ENCODE peak calls at places on chromosomes 3 and 15, in six cellular contexts. L, V, O, T, C and E are unnamed samples.

GRCh38 chr3:143961351-143961750 is 10.3 kb upstream of the DIPK2A start:
- DNase-seq in L (no peak), V (no peak), O (no peak), T (no peak), C (no peak), E (no peak)

GRCh38 chr3:48507256-48508061 is 3.5 kb upstream of the SHISA5 start:
- DNase-seq in L (peak), V (no peak), O (peak), T (peak), C (peak), E (peak)

GRCh38 chr15:94324117-94324826 is 92.9 kb downstream of the MCTP2 start:
- DNase-seq in L (peak), V (no peak), O (peak), T (peak), C (peak), E (peak)

GRCh38 chr3:190401943-190402342 is 14.0 kb downstream of the CLDN16 start:
- DNase-seq in L (no peak), V (no peak), O (no peak), T (no peak), C (no peak), E (no peak)

GRCh38 chr3:10725067-10725466 is 91.0 kb upstream of the SLC6A11 start:
- DNase-seq in L (no peak), V (no peak), O (no peak), T (no peak), C (no peak), E (no peak)

GRCh38 chr3:184360834-184361531 is 422 bp downstream of the CLCN2 start:
- DNase-seq in L (no peak), V (no peak), O (no peak), T (no peak), C (no peak), E (no peak)

GRCh38 chr15:51098331-51098619 is 3.6 kb upstream of the TNFAIP8L3 start:
- DNase-seq in L (no peak), V (no peak), O (no peak), T (no peak), C (no peak), E (no peak)

GRCh38 chr15:92011611-92012367 is 158.3 kb downstream of the SLCO3A1 start:
- DNase-seq in L (no peak), V (no peak), O (peak), T (no peak), C (peak), E (no peak)

GRCh38 chr15:58701376-58701775 is 48.1 kb downstream of the ADAM10 start:
- DNase-seq in L (peak), V (no peak), O (no peak), T (no peak), C (peak), E (no peak)

GRCh38 chr3:46368569-46368968 is 2.2 kb upstream of the CCR5 start:
- DNase-seq in L (peak), V (no peak), O (peak), T (no peak), C (no peak), E (no peak)

GRCh38 chr3:102092617-102093466 is 243.5 kb downstream of the NFKBIZ start:
- DNase-seq in L (peak), V (no peak), O (no peak), T (peak), C (peak), E (no peak)

GRCh38 chr3:157159037-157159761 is 748 bp downstream of the CCNL1 start:
- DNase-seq in L (peak), V (peak), O (peak), T (no peak), C (peak), E (peak)

GRCh38 chr3:173663664-173664063 is 266.1 kb downstream of the NLGN1 start:
- DNase-seq in L (no peak), V (no peak), O (no peak), T (peak), C (no peak), E (no peak)

GRCh38 chr3:38397320-38397719 is 50.7 kb downstream of the XYLB start:
- DNase-seq in L (peak), V (no peak), O (peak), T (no peak), C (peak), E (peak)

GRCh38 chr3:173743111-173743510 is 345.6 kb downstream of the NLGN1 start:
- DNase-seq in L (no peak), V (no peak), O (no peak), T (peak), C (peak), E (no peak)

GRCh38 chr3:183253961-183254815 is 1.1 kb downstream of the B3GNT5 start:
- DNase-seq in L (peak), V (no peak), O (peak), T (no peak), C (peak), E (no peak)

GRCh38 chr15:63512148-63512547 is 7.8 kb downstream of the USP3 start:
- DNase-seq in L (no peak), V (no peak), O (no peak), T (no peak), C (no peak), E (no peak)

GRCh38 chr3:9986230-9986725 is 363 bp downstream of the EMC3 start:
- DNase-seq in L (no peak), V (no peak), O (no peak), T (no peak), C (no peak), E (no peak)

GRCh38 chr3:97882975-97883598 is 61.3 kb downstream of the CRYBG3 start:
- DNase-seq in L (peak), V (no peak), O (no peak), T (peak), C (peak), E (no peak)

GRCh38 chr3:8663177-8664061 is 18.8 kb upstream of the SSUH2 start:
- DNase-seq in L (peak), V (no peak), O (peak), T (peak), C (peak), E (peak)

GRCh38 chr3:170531557-170532335 is 54.1 kb downstream of the SLC7A14 start:
- DNase-seq in L (no peak), V (no peak), O (no peak), T (no peak), C (no peak), E (no peak)

GRCh38 chr3:187186375-187186774 is 10.9 kb upstream of the RTP1 start:
- DNase-seq in L (no peak), V (no peak), O (no peak), T (no peak), C (no peak), E (no peak)